ENCODE peak calls at places on chromosomes 16 and 17, in four cellular contexts. X is transverse colon, S is endothelial cell of umbilical vein, O is HCT116. U is an unnamed sample.

GRCh38 chr16:14462811-14463210 is 167.2 kb downstream of the PARN start:
- DNase-seq in X (no peak), S (peak; percentile 40), O (no peak), U (no peak)

GRCh38 chr16:84460406-84461028 is 43.9 kb downstream of the MEAK7 start:
- DNase-seq in X (no peak), S (no peak), O (no peak), U (no peak)

GRCh38 chr17:47906443-47906842 is 10.4 kb downstream of the SP2 start:
- DNase-seq in X (no peak), S (no peak), O (no peak), U (no peak)

GRCh38 chr17:69326302-69327059 is 452 bp downstream of the ABCA5 start:
- DNase-seq in X (no peak), S (peak; percentile 56), O (no peak), U (peak; percentile 2)

GRCh38 chr16:78862022-78862421 is 738.5 kb downstream of the MAF start:
- DNase-seq in X (no peak), S (no peak), O (no peak), U (no peak)

GRCh38 chr17:18070861-18071340 is 16.8 kb upstream of the DRG2 start:
- DNase-seq in X (no peak), S (peak; percentile 8), O (no peak), U (no peak)

GRCh38 chr17:68101992-68102758 is 66.6 kb downstream of the KPNA2 start:
- DNase-seq in X (peak; percentile 47), S (peak; percentile 28), O (no peak), U (no peak)

GRCh38 chr16:22692034-22692433 is 121.9 kb upstream of the HS3ST2 start:
- DNase-seq in X (no peak), S (no peak), O (no peak), U (no peak)

GRCh38 chr17:39863918-39864746 is at the start of gene IKZF3:
- DNase-seq in X (peak; percentile 81), S (peak; percentile 35), O (no peak), U (peak; percentile 22)

GRCh38 chr17:74282587-74283370 is 8.7 kb downstream of the DNAI2 start:
- DNase-seq in X (no peak), S (no peak), O (no peak), U (no peak)

GRCh38 chr17:40463122-40463550 is 19.9 kb downstream of the IGFBP4 start:
- DNase-seq in X (no peak), S (no peak), O (no peak), U (no peak)

GRCh38 chr17:66123163-66123562 is 68.8 kb downstream of the CEP112 start:
- DNase-seq in X (no peak), S (no peak), O (peak; percentile 15), U (no peak)

GRCh38 chr17:77701996-77702395 is 256.5 kb upstream of the TNRC6C start:
- DNase-seq in X (no peak), S (no peak), O (no peak), U (no peak)

GRCh38 chr17:68133370-68134045 is 98.0 kb downstream of the KPNA2 start:
- DNase-seq in X (no peak), S (no peak), O (no peak), U (peak; percentile 58)

GRCh38 chr16:2950400-2950724 is 13.7 kb upstream of the KREMEN2 start:
- DNase-seq in X (no peak), S (no peak), O (no peak), U (no peak)

GRCh38 chr17:73657473-73658116 is 13.3 kb upstream of the SDK2 start:
- DNase-seq in X (peak; percentile 74), S (no peak), O (peak; percentile 57), U (no peak)

GRCh38 chr16:85206472-85207356 is 94.4 kb upstream of the CIBAR2 start:
- DNase-seq in X (peak; percentile 60), S (peak; percentile 49), O (no peak), U (no peak)

GRCh38 chr17:63275318-63275967 is 170.7 kb downstream of the CYB561 start:
- DNase-seq in X (no peak), S (peak; percentile 90), O (peak; percentile 99), U (no peak)

GRCh38 chr17:80034977-80035686 is 540 bp downstream of the TBC1D16 start:
- DNase-seq in X (peak; percentile 54), S (peak; percentile 68), O (no peak), U (no peak)

GRCh38 chr17:39754958-39755549 is 17.3 kb downstream of the GRB7 start:
- DNase-seq in X (peak; percentile 35), S (no peak), O (no peak), U (no peak)

GRCh38 chr17:71208111-71208704 is 912.6 kb upstream of the SOX9 start:
- DNase-seq in X (no peak), S (no peak), O (no peak), U (no peak)

GRCh38 chr17:13931111-13931526 is 138.2 kb upstream of the COX10 start:
- DNase-seq in X (peak; percentile 12), S (no peak), O (no peak), U (peak; percentile 84)

GRCh38 chr17:5237541-5238016 is 2.9 kb upstream of the SCIMP start:
- DNase-seq in X (peak; percentile 72), S (peak; percentile 64), O (peak; percentile 65), U (peak; percentile 58)

GRCh38 chr17:5705081-5705875 is 121.0 kb upstream of the NLRP1 start:
- DNase-seq in X (no peak), S (peak; percentile 11), O (no peak), U (no peak)

GRCh38 chr17:73738751-73739575 is 94.7 kb upstream of the SDK2 start:
- DNase-seq in X (no peak), S (no peak), O (no peak), U (no peak)

GRCh38 chr16:65624696-65625095 is 502.8 kb upstream of the CDH11 start:
- DNase-seq in X (no peak), S (no peak), O (no peak), U (no peak)

GRCh38 chr16:5046914-5047313 is 13.2 kb upstream of the NAGPA start:
- DNase-seq in X (no peak), S (no peak), O (no peak), U (no peak)

GRCh38 chr17:52758481-52758880 is 600.0 kb upstream of the CA10 start:
- DNase-seq in X (no peak), S (no peak), O (no peak), U (no peak)

GRCh38 chr16:30893082-30893743 is 664 bp downstream of the BCL7C start:
- DNase-seq in X (no peak), S (no peak), O (no peak), U (no peak)

GRCh38 chr17:48413613-48414405 is 16.2 kb downstream of the SKAP1 start:
- DNase-seq in X (no peak), S (no peak), O (no peak), U (no peak)

GRCh38 chr17:67657596-67657995 is 60.1 kb upstream of the NOL11 start:
- DNase-seq in X (no peak), S (no peak), O (no peak), U (no peak)

GRCh38 chr16:66166451-66166850 is 200.0 kb upstream of the CDH5 start:
- DNase-seq in X (no peak), S (no peak), O (no peak), U (no peak)

GRCh38 chr17:5913641-5914040 is 156.5 kb upstream of the WSCD1 start:
- DNase-seq in X (no peak), S (no peak), O (no peak), U (no peak)

GRCh38 chr17:40181205-40181604 is 3.9 kb downstream of the RAPGEFL1 start:
- DNase-seq in X (no peak), S (no peak), O (no peak), U (peak; percentile 16)

GRCh38 chr16:19524866-19525723 is 1.4 kb downstream of the CCP110 start:
- DNase-seq in X (no peak), S (peak; percentile 50), O (no peak), U (no peak)

GRCh38 chr16:84503751-84504395 is 586 bp downstream of the MEAK7 start:
- DNase-seq in X (no peak), S (peak; percentile 29), O (no peak), U (no peak)

GRCh38 chr17:31310260-31310659 is 3.6 kb downstream of the EVI2B start:
- DNase-seq in X (no peak), S (no peak), O (no peak), U (peak; percentile 42)

GRCh38 chr17:40555296-40556190 is 9.7 kb downstream of the CCR7 start:
- DNase-seq in X (no peak), S (no peak), O (no peak), U (no peak)

GRCh38 chr16:82034981-82035612 is at the start of gene HSD17B2:
- DNase-seq in X (peak; percentile 78), S (peak; percentile 16), O (no peak), U (no peak)

GRCh38 chr16:82033006-82033405 is 2.0 kb upstream of the HSD17B2 start:
- DNase-seq in X (peak; percentile 38), S (no peak), O (no peak), U (no peak)

GRCh38 chr16:82033683-82034300 is 1.3 kb upstream of the HSD17B2 start:
- DNase-seq in X (peak; percentile 53), S (peak; percentile 8), O (no peak), U (no peak)

GRCh38 chr16:82027629-82028035 is 7.4 kb upstream of the HSD17B2 start:
- DNase-seq in X (no peak), S (no peak), O (no peak), U (no peak)

GRCh38 chr16:82031116-82032084 is 3.7 kb upstream of the HSD17B2 start:
- DNase-seq in X (no peak), S (peak; percentile 44), O (peak; percentile 62), U (peak; percentile 32)
- TF ChIP-seq POLR2AphosphoS5 in X (no peak), S (no peak), O (no peak), U (no peak)

GRCh38 chr16:59169168-59169567 is 435.1 kb upstream of the GOT2 start:
- DNase-seq in X (no peak), S (no peak), O (no peak), U (no peak)
- H3K4me3 ChIP-seq in X (no peak overlapping the region), S (no peak overlapping the region), O (no peak overlapping the region), U (no peak overlapping the region)

GRCh38 chr16:29852654-29853053 is 10.4 kb downstream of the CDIPT start:
- DNase-seq in X (no peak), S (peak; percentile 81), O (no peak), U (no peak)
- TF ChIP-seq POLR2AphosphoS5 in X (peak; percentile 46), S (no peak), O (no peak), U (no peak)

DNA sequence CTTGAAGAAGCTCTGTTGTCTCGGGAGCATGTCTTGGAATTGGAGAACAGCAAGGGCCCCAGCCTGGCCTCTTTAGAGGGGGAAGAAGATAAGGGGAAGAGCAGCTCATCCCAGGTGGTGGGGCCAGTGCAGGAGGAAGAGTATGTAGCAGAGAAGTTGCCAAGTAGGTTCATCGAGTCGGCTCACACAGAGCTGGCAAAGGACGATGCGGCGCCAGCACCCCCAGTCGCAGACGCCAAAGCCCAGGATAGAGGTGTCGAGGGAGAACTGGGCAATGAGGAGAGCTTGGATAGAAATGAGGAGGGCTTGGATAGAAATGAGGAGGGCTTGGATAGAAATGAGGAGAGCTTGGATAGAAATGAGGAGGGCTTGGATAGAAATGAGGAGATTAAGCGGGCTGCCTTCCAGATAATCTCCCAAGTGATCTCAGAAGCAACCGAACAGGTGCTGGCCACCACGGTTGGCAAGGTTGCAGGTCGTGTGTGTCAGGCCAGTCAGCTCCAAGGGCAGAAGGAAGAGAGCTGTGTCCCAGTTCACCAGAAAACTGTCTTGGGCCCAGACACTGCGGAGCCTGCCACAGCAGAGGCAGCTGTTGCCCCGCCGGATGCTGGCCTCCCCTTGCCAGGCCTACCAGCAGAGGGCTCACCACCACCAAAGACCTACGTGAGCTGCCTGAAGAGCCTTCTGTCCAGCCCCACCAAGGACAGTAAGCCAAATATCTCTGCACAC is 21.2 kb downstream of the AKAP1 start:
- DNase-seq in X (peak; percentile 38), S (no peak), O (peak; percentile 64), U (no peak)
- H3K4me3 ChIP-seq in X (no peak overlapping the region), S (no peak overlapping the region), O (no peak overlapping the region), U (no peak overlapping the region)

U was measured in HL-60.